ENCODE peak calls at places on chromosomes 16 and 17, in six cellular contexts. One of them, this sample, is unnamed.

GRCh38 chr17:72370819-72371218 is 250.0 kb downstream of the SOX9 start:
- DNase-seq in transverse colon: no peak
- DNase-seq in A549: peak; percentile 60
- DNase-seq in gastrocnemius medialis: peak; percentile 26
- DNase-seq in stomach: no peak
- DNase-seq in tibial nerve: no peak
- DNase-seq in this sample: no peak

GRCh38 chr16:86029131-86029741 is 130.3 kb downstream of the IRF8 start:
- DNase-seq in stomach: peak; percentile 49
- DNase-seq in transverse colon: peak; percentile 36
- DNase-seq in gastrocnemius medialis: no peak
- DNase-seq in tibial nerve: no peak
- DNase-seq in A549: no peak
- DNase-seq in this sample: no peak

GRCh38 chr16:85986931-85987749 is 88.2 kb downstream of the IRF8 start:
- DNase-seq in tibial nerve: no peak
- DNase-seq in gastrocnemius medialis: no peak
- DNase-seq in A549: no peak
- DNase-seq in transverse colon: peak; percentile 50
- DNase-seq in stomach: no peak
- DNase-seq in this sample: no peak

GRCh38 chr17:78120971-78121800 is 7.4 kb downstream of the TMC6 start:
- DNase-seq in stomach: no peak
- DNase-seq in tibial nerve: no peak
- DNase-seq in transverse colon: peak; percentile 60
- DNase-seq in A549: no peak
- DNase-seq in gastrocnemius medialis: no peak
- DNase-seq in this sample: no peak

GRCh38 chr17:31715436-31715835 is 143.6 kb downstream of the COPRS start:
- DNase-seq in gastrocnemius medialis: no peak
- DNase-seq in tibial nerve: no peak
- DNase-seq in transverse colon: no peak
- DNase-seq in A549: no peak
- DNase-seq in stomach: no peak
- DNase-seq in this sample: no peak

GRCh38 chr17:30376621-30377452 is 1.9 kb upstream of the CPD start:
- DNase-seq in tibial nerve: no peak
- DNase-seq in A549: no peak
- DNase-seq in transverse colon: no peak
- DNase-seq in gastrocnemius medialis: no peak
- DNase-seq in stomach: no peak
- DNase-seq in this sample: peak; percentile 29

GRCh38 chr16:53933407-53933806 is 229.5 kb downstream of the FTO start:
- DNase-seq in A549: no peak
- DNase-seq in stomach: no peak
- DNase-seq in transverse colon: no peak
- DNase-seq in tibial nerve: no peak
- DNase-seq in gastrocnemius medialis: no peak
- DNase-seq in this sample: no peak

GRCh38 chr16:88003736-88004135 is 52.5 kb downstream of the BANP start:
- DNase-seq in transverse colon: no peak
- DNase-seq in gastrocnemius medialis: no peak
- DNase-seq in tibial nerve: no peak
- DNase-seq in stomach: no peak
- DNase-seq in A549: no peak
- DNase-seq in this sample: no peak

GRCh38 chr17:4945176-4945943 is 3.0 kb downstream of the PFN1 start:
- DNase-seq in A549: peak; percentile 97
- DNase-seq in stomach: peak; percentile 79
- DNase-seq in tibial nerve: peak; percentile 49
- DNase-seq in gastrocnemius medialis: peak; percentile 93
- DNase-seq in transverse colon: peak; percentile 88
- DNase-seq in this sample: peak; percentile 61
- TF ChIP-seq POLR2A in A549: no peak
- TF ChIP-seq POLR2A in stomach: no peak
- TF ChIP-seq POLR2A in tibial nerve: no peak
- TF ChIP-seq POLR2A in gastrocnemius medialis: no peak
- TF ChIP-seq POLR2A in transverse colon: no peak
- TF ChIP-seq POLR2A in this sample: no peak

DNA sequence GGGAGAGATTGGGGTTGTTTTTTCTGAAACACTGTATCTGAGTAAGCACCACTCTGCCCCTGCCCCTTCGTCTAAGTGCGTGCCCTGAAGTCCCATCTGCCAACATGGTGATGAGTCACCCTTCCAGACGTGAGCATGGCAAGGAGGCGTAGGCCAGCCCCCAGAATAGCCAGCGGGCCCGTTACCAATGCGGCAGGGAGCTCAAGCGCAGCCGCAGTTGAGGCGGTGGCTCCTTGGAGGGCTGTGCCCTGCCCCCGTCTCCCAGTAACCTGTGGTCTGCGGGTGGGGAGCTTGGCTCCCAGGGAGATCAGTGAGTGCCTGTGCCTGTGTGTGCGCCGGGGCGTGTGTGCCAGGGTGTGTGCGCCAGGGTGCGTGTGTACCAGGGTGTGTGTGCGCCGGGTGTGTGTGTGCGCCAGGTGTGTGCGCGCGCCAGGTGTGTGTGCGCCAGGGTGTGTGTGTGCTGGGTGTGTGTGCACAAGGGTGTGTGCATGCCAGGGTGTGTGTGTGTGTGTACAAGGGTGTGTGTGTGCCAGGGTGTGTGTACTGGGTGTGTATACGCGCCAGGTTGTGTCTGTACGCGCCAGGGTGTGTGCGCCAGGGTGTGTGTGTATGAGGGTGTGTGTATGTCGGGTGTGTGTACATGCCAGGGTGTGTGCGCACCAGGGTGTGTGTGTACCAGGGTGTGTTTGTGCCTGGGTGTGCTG is 98.6 kb upstream of the CHMP6 start:
- DNase-seq in tibial nerve: no peak
- DNase-seq in gastrocnemius medialis: peak; percentile 91
- DNase-seq in stomach: no peak
- DNase-seq in transverse colon: no peak
- DNase-seq in A549: peak; percentile 60
- DNase-seq in this sample: no peak
- TF ChIP-seq POLR2A in tibial nerve: no peak
- TF ChIP-seq POLR2A in gastrocnemius medialis: no peak
- TF ChIP-seq POLR2A in stomach: no peak
- TF ChIP-seq POLR2A in transverse colon: no peak
- TF ChIP-seq POLR2A in A549: no peak
- TF ChIP-seq POLR2A in this sample: no peak

DNA sequence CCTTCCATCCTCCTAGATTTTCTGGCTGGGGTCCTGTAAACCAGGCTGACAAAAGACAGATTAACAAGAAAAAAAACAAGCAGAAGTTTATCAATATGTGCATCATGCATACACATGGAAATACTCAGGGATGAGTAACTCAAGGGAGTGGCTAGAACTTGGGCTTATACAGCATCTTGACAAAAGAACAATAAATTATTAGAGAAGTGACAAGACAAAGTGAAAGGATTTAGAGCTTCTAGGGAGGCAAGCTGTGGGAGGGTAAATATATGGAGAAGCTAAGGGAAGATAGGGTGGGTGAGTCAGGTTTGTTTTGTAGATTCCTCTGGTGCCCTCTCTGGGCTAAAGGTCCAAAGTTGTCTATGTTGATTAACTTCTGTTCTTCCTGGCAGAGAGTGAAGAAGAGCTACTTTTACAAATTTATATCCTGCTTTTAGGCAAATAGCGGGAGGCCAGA is 48.0 kb upstream of the NDRG4 start:
- DNase-seq in tibial nerve: no peak
- DNase-seq in transverse colon: no peak
- DNase-seq in gastrocnemius medialis: no peak
- DNase-seq in A549: peak; percentile 32
- DNase-seq in stomach: no peak
- DNase-seq in this sample: no peak
- TF ChIP-seq POLR2A in tibial nerve: no peak
- TF ChIP-seq POLR2A in transverse colon: no peak
- TF ChIP-seq POLR2A in gastrocnemius medialis: no peak
- TF ChIP-seq POLR2A in A549: no peak
- TF ChIP-seq POLR2A in stomach: no peak
- TF ChIP-seq POLR2A in this sample: no peak

GRCh38 chr17:82344175-82344907 is 10.8 kb upstream of the SECTM1 start:
- DNase-seq in stomach: no peak
- DNase-seq in transverse colon: no peak
- DNase-seq in gastrocnemius medialis: no peak
- DNase-seq in A549: no peak
- DNase-seq in tibial nerve: no peak
- DNase-seq in this sample: peak; percentile 16

GRCh38 chr17:82346342-82347300 is 12.4 kb upstream of the TEX19 start:
- DNase-seq in stomach: no peak
- DNase-seq in gastrocnemius medialis: no peak
- DNase-seq in transverse colon: no peak
- DNase-seq in A549: no peak
- DNase-seq in tibial nerve: no peak
- DNase-seq in this sample: peak; percentile 11

GRCh38 chr17:82342361-82343079 is 9.0 kb upstream of the SECTM1 start:
- DNase-seq in A549: no peak
- DNase-seq in transverse colon: no peak
- DNase-seq in gastrocnemius medialis: no peak
- DNase-seq in tibial nerve: no peak
- DNase-seq in stomach: no peak
- DNase-seq in this sample: no peak

GRCh38 chr17:82343560-82343959 is 10.0 kb upstream of the SECTM1 start:
- DNase-seq in gastrocnemius medialis: no peak
- DNase-seq in tibial nerve: no peak
- DNase-seq in stomach: no peak
- DNase-seq in transverse colon: no peak
- DNase-seq in A549: no peak
- DNase-seq in this sample: peak; percentile 4

GRCh38 chr17:82345151-82345976 is 11.8 kb upstream of the SECTM1 start:
- DNase-seq in transverse colon: no peak
- DNase-seq in tibial nerve: no peak
- DNase-seq in A549: no peak
- DNase-seq in stomach: no peak
- DNase-seq in gastrocnemius medialis: no peak
- DNase-seq in this sample: no peak
- TF ChIP-seq POLR2A in transverse colon: no peak
- TF ChIP-seq POLR2A in tibial nerve: no peak
- TF ChIP-seq POLR2A in A549: no peak
- TF ChIP-seq POLR2A in stomach: no peak
- TF ChIP-seq POLR2A in gastrocnemius medialis: no peak
- TF ChIP-seq POLR2A in this sample: no peak

DNA sequence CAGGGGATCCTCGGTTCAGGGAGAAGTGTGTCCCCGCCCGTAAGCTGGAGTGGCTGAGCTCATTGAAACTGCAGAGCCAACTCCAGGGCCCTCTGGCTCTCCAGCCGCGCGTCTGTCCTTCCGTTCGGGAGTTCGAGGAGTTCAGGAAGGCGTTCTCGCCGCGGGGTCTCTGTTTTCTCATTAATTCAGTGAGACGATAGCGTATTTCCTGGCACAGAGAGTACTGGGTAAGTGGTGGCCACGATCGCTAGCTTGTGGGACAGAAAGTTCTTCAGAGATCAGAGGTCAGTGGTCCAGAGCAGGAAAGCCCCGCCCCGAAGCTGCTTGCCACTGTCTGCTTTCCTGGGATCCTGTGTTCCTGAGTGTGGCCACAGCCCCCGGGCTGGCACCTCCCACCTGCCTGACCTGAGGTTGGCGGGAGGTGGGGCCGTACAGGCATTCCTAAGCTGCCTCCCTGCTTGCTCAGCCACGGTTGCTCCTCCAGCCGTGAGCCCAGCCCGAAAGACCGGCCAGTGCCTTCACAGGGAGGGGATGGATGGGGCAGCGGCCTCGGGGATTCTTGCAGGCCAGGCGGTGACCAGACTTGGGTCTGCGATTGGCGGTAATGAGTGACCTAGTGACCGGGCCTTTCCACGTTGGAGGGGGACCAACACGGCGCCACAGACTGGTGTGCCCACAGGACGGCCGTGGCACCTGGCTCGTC is 8.9 kb downstream of the BAIAP2 start:
- DNase-seq in stomach: peak; percentile 76
- DNase-seq in transverse colon: no peak
- DNase-seq in A549: peak; percentile 50
- DNase-seq in tibial nerve: no peak
- DNase-seq in gastrocnemius medialis: no peak
- DNase-seq in this sample: no peak
- TF ChIP-seq POLR2A in stomach: no peak
- TF ChIP-seq POLR2A in transverse colon: no peak
- TF ChIP-seq POLR2A in A549: no peak
- TF ChIP-seq POLR2A in tibial nerve: no peak
- TF ChIP-seq POLR2A in gastrocnemius medialis: no peak
- TF ChIP-seq POLR2A in this sample: no peak

GRCh38 chr16:15882563-15882962 is 5.8 kb downstream of the CEP20 start:
- DNase-seq in transverse colon: no peak
- DNase-seq in tibial nerve: no peak
- DNase-seq in A549: no peak
- DNase-seq in stomach: no peak
- DNase-seq in gastrocnemius medialis: no peak
- DNase-seq in this sample: no peak

GRCh38 chr16:15879255-15879804 is 9.1 kb downstream of the CEP20 start:
- DNase-seq in gastrocnemius medialis: no peak
- DNase-seq in transverse colon: no peak
- DNase-seq in A549: peak; percentile 90
- DNase-seq in stomach: no peak
- DNase-seq in tibial nerve: no peak
- DNase-seq in this sample: no peak

GRCh38 chr16:15880434-15880833 is 8.0 kb downstream of the CEP20 start:
- DNase-seq in stomach: no peak
- DNase-seq in gastrocnemius medialis: no peak
- DNase-seq in transverse colon: no peak
- DNase-seq in A549: no peak
- DNase-seq in tibial nerve: no peak
- DNase-seq in this sample: no peak

GRCh38 chr16:15881794-15882379 is 6.5 kb downstream of the CEP20 start:
- DNase-seq in tibial nerve: no peak
- DNase-seq in A549: no peak
- DNase-seq in transverse colon: no peak
- DNase-seq in gastrocnemius medialis: no peak
- DNase-seq in stomach: no peak
- DNase-seq in this sample: no peak

DNA sequence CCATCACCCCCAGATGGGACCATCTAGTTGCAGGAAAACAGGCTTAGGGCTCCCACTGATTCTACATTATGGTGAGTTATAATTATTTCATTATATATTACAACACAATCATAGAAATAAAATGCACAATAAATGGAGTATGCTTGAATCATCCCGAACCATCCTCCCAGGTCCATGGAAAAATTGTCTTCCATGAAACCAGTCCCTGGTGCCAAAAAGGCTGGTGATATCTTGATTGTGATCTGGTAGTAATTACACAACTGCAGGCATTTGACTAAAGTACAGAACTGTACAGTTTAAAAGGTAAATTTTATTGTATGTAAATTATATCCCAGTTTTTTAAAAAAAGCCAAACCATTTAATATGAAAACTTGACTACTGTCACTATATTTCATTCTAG is 7.5 kb downstream of the CEP20 start:
- DNase-seq in stomach: no peak
- DNase-seq in tibial nerve: no peak
- DNase-seq in gastrocnemius medialis: no peak
- DNase-seq in transverse colon: no peak
- DNase-seq in A549: no peak
- DNase-seq in this sample: no peak
- TF ChIP-seq POLR2A in stomach: no peak
- TF ChIP-seq POLR2A in tibial nerve: no peak
- TF ChIP-seq POLR2A in gastrocnemius medialis: no peak
- TF ChIP-seq POLR2A in transverse colon: no peak
- TF ChIP-seq POLR2A in A549: no peak
- TF ChIP-seq POLR2A in this sample: no peak